ENCODE peak calls at places on chromosome 2, in eight cellular contexts. Z, A, B, F, L, E, W and X are unnamed samples.

GRCh38 chr2:229675569-229675968 is 38.8 kb downstream of the DNER start:
- DNase-seq in E (no peak), B (no peak), Z (no peak), L (peak), F (no peak), W (no peak), A (peak), X (no peak)

GRCh38 chr2:45168731-45169338 is 159.6 kb upstream of the SIX2 start:
- DNase-seq in B (no peak), F (no peak), W (no peak), L (no peak), E (peak), Z (no peak), A (peak), X (no peak)

GRCh38 chr2:110860620-110861019 is 128.2 kb downstream of the ACOXL start:
- DNase-seq in B (no peak), F (no peak), A (no peak), Z (no peak), L (no peak), E (no peak), W (no peak), X (no peak)

GRCh38 chr2:88831792-88832248 is 140.3 kb downstream of the RPIA start:
- DNase-seq in A (peak), F (no peak), W (no peak), B (peak), Z (no peak), L (peak), E (peak), X (peak)

GRCh38 chr2:11292464-11293255 is 51.8 kb downstream of the ROCK2 start:
- DNase-seq in E (no peak), A (no peak), B (peak), W (no peak), Z (no peak), L (no peak), F (no peak), X (no peak)

GRCh38 chr2:206586609-206587008 is 55.7 kb upstream of the FAM237A start:
- DNase-seq in E (no peak), Z (no peak), W (no peak), B (no peak), F (no peak), L (no peak), A (no peak), X (no peak)

GRCh38 chr2:148876589-148877402 is 1.8 kb downstream of the KIF5C start:
- DNase-seq in A (peak), F (no peak), Z (no peak), B (no peak), L (peak), W (peak), E (no peak), X (no peak)

GRCh38 chr2:17515652-17516051 is 2.6 kb downstream of the RAD51AP2 start:
- DNase-seq in Z (no peak), L (no peak), B (no peak), W (no peak), A (no peak), E (no peak), F (no peak), X (no peak)

GRCh38 chr2:205696541-205697441 is 14.5 kb downstream of the NRP2 start:
- DNase-seq in B (no peak), F (peak), W (no peak), Z (no peak), A (no peak), E (no peak), L (peak), X (no peak)

GRCh38 chr2:160970052-160970846 is 190.0 kb upstream of the TANK start:
- DNase-seq in B (peak), L (peak), E (no peak), Z (no peak), A (peak), W (no peak), F (no peak), X (peak)

DNA sequence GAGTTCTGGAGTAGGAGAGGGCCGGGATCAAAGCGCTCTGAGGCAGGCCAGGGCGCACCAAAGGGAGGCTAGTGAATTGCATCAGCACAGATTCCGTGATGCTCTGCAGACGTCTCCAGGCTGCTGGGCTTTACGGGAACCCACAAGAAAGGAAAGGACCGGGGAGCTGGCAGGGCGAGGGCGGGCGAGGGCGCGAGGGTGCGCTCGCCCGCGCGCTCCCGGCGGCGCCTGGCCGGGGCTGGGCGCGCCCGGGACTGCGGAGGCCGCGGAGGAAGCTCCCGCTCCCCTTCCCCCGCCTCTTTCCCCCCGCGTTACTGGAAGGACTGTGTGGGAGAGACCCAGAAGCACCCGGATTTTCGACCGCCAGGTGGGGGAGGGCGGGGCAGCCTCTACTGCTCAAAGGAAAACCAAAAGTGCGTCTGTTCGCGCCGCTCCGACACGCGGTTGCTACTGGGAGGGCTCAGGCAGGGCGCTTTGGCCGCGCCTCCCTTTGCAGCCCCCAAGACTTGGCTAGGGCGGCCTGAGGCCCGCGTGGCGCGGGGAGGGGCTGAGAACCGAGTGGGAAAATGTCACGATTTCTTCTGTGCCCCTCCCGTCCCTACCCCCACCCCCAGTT is 2.3 kb upstream of the FOSL2 start:
- DNase-seq in A (peak), Z (peak), F (peak), L (peak), W (peak), B (peak), E (peak), X (peak)
- TF ChIP-seq POLR2A in A (peak), Z (no peak), F (peak), L (peak), W (peak), B (peak), E (no peak), X (no peak)

DNA sequence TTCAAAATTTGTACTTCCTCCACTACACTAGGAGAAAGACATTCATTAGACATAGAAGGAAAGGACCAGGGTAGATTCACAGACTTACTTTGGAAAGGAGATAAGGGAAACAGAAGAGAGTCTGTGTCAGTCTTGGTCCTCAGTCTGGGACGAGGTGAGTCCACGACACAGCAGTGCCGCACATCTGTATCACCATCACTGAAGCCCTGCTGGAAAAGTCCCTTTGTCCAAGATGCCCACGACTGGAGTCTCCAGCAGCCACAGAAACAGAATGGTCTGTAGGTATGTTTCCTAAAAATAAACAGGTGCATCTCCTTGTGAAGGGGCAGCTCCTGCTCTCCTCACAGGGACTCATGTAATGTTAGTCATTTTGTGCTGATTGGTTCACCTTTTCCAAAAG is 27.4 kb downstream of the COX7A2L start:
- DNase-seq in A (no peak), F (no peak), Z (no peak), E (no peak), L (no peak), W (no peak), B (no peak), X (no peak)
- TF ChIP-seq POLR2A in A (no peak), F (no peak), Z (no peak), E (no peak), L (no peak), W (no peak), B (no peak), X (no peak)

GRCh38 chr2:237692601-237693079 is 65.3 kb downstream of the LRRFIP1 start:
- DNase-seq in W (peak), Z (peak), L (peak), B (no peak), F (peak), E (no peak), A (peak), X (no peak)

GRCh38 chr2:237691200-237691907 is 64.0 kb downstream of the LRRFIP1 start:
- DNase-seq in F (no peak), Z (no peak), E (no peak), A (peak), B (no peak), L (peak), W (no peak), X (no peak)

GRCh38 chr2:237693281-237694039 is 66.1 kb downstream of the LRRFIP1 start:
- DNase-seq in L (no peak), Z (no peak), W (peak), E (no peak), B (no peak), A (no peak), F (peak), X (no peak)

GRCh38 chr2:237689569-237690131 is 62.3 kb downstream of the LRRFIP1 start:
- DNase-seq in B (no peak), F (peak), L (peak), Z (no peak), A (peak), W (peak), E (no peak), X (no peak)

DNA sequence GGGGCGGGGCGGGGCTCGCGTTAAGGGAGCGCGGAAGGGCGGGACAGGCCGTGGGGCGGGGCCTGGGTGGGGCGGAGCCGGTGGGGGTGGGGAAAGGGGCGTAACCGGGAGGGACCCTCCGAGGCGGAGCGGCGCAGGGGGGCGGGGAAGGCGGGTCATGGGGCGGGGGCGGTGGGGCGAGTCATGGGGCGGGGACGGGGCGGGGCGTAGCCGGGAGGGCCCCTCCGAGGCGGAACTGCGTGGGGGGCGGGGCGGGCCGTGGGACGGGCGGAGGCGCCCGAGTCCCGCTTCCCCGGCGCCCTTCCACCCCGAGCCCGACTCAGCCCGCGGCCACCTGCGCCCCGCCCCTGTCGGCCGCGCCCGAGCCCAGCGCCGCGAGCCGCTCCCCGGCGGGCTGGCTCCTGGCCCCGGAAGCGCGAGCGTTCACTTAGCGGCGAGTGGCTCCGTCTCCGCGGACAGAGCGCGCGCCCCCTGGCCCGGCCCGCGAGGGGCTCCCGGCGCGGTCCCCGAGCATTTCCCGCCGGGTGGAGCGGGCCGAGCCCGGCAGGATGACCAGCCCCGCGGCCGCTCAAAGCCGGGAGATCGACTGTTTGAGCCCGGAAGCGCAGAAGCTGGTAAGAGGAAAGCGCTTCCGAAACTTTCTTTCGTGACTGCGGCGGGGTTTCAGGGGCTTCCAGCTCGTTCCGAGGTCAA is 64.7 kb downstream of the LRRFIP1 start:
- DNase-seq in A (peak), Z (peak), B (peak), F (peak), W (peak), L (peak), E (peak), X (peak)
- TF ChIP-seq POLR2A in A (peak), Z (no peak), B (peak), F (peak), W (peak), L (peak), E (no peak), X (peak)

DNA sequence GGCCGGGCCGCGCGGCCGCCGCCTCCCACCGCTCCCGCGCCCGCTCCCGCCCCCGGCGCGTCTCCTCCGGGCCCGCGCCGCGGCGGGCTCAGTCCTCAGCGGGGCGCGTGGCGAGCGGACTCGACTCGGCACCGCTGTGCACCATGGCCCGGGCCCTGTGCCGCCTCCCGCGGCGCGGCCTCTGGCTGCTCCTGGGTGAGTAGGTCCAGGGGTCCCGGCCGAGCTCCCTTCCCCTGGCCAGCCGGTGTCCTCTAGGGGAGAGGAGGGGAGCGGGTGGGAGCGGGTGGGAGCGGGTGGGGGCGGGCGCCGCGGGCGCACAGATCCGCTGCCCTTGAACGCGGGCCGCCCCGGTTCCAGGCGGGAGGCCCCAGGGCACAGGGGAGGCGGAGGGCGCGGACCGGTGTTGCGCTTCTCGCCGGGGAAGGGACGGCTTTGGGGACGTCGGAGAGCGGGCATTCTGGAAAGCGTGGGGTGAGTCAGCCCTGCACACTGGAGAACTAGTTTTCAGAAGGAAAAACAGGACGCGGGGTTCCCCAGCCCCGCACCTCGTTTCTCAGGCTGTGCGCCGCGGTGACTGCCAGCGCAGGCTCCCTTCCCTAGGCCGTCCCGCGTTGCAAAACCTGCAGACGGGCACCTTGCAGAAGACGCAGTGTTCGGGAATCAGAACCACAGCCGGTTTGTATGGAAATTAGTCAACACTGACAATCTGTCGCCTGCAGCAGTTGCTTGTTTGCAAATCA is at the start of gene RAMP1:
- DNase-seq in Z (no peak), B (no peak), W (no peak), F (peak), L (no peak), A (peak), E (no peak), X (no peak)
- TF ChIP-seq POLR2A in Z (no peak), B (no peak), W (no peak), F (peak), L (no peak), A (peak), E (no peak), X (peak)

GRCh38 chr2:215548714-215549113 is 112.8 kb upstream of the FN1 start:
- DNase-seq in Z (no peak), F (no peak), A (no peak), L (no peak), W (no peak), B (no peak), E (no peak), X (no peak)
- TF ChIP-seq POLR2A in Z (no peak), F (no peak), A (no peak), L (no peak), W (no peak), B (no peak), E (no peak), X (no peak)

GRCh38 chr2:237966565-237967462 is at the start of gene UBE2F:
- DNase-seq in Z (peak), E (peak), F (peak), W (peak), L (peak), B (peak), A (peak), X (peak)

GRCh38 chr2:237966250-237966564 is 607 bp upstream of the UBE2F start:
- DNase-seq in E (no peak), W (no peak), F (no peak), A (no peak), B (no peak), Z (no peak), L (no peak), X (no peak)

GRCh38 chr2:237964194-237964577 is 2.6 kb upstream of the UBE2F start:
- DNase-seq in W (no peak), F (no peak), Z (no peak), L (no peak), A (no peak), B (no peak), E (no peak), X (no peak)

GRCh38 chr2:237962432-237963084 is 4.3 kb upstream of the UBE2F start:
- DNase-seq in L (no peak), Z (no peak), B (no peak), E (no peak), W (no peak), A (no peak), F (no peak), X (no peak)

GRCh38 chr2:237964578-237965404 is 2.0 kb upstream of the UBE2F start:
- DNase-seq in E (no peak), B (no peak), A (peak), Z (no peak), W (no peak), L (no peak), F (no peak), X (no peak)
- TF ChIP-seq POLR2A in E (no peak), B (no peak), A (no peak), Z (no peak), W (no peak), L (no peak), F (no peak), X (no peak)

DNA sequence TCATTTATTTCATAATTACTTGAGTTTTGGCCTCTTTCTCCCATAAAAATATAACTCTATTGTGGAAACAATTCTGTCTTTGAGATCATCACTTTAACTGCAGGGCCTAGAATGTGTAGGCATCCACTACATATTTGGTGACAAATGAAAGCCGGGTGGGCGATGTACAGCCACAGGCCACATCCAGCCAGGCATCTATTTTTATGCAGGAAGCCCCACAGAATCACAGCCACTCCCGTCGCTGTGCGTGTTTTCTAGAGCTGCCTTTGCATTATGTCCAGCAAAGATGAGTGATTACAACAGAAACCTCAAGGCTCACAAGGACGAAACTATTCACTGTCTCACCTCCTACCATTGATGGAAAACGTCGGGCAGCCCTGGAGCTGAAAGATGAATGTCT is 849.1 kb downstream of the RNF144A start:
- DNase-seq in F (no peak), Z (no peak), B (no peak), W (no peak), L (no peak), E (no peak), A (no peak), X (no peak)
- TF ChIP-seq POLR2A in F (no peak), Z (no peak), B (no peak), W (no peak), L (no peak), E (no peak), A (no peak), X (no peak)

DNA sequence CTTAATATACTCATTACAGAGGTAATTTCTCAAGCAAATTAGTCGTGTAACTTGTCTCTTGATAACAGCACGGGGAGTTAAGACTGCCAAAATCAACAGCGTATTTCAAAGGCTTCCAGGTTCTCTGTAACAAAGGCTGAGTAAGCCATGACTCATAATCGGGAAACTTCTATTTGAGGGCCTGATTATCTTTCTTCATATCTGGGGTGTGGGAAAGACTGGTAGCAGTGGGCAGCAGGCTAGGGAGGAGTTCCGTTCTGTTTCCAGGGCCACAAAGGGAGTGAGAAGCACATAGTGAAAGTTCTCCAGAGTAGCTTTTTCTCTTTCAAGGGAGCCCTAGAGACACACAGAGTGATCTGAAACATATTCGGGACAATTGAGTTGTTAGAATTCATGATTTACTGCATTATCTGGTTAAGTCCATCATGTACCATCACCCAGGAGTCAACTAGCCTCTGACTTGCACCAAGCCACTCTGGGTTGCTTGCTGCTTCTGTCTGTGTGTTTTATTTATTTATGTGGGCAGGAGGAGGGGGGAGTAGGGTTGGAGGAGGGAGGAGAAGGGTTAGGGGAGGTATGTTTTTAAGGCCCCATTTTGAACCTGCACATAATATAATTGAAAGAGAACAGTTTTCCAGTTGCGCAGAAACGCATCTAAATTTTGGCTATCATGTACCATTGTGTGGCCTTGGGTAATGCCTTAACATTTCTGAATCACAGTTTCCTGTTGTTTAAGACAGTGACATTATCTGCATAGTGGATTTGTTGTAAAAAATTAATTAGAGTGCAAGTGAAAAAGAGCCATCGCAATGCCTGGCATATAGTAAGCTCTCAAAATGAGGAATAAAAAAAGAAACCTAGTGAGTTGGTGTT is 80.5 kb upstream of the ITPRID2 start:
- DNase-seq in B (peak), W (no peak), Z (no peak), F (no peak), A (peak), L (peak), E (no peak), X (peak)
- TF ChIP-seq POLR2A in B (no peak), W (no peak), Z (no peak), F (no peak), A (no peak), L (no peak), E (no peak), X (no peak)

GRCh38 chr2:142867161-142867560 is 10.3 kb upstream of the KYNU start:
- DNase-seq in L (no peak), A (no peak), B (no peak), F (no peak), E (no peak), Z (no peak), W (no peak), X (no peak)

GRCh38 chr2:142863485-142863921 is 14.0 kb upstream of the KYNU start:
- DNase-seq in Z (no peak), E (no peak), B (no peak), F (no peak), L (no peak), W (no peak), A (no peak), X (no peak)

GRCh38 chr2:142868281-142868762 is 9.1 kb upstream of the KYNU start:
- DNase-seq in A (peak), Z (peak), B (peak), W (peak), E (no peak), F (peak), L (peak), X (peak)

GRCh38 chr2:142866426-142866825 is 11.0 kb upstream of the KYNU start:
- DNase-seq in L (no peak), Z (no peak), W (no peak), A (no peak), B (no peak), E (no peak), F (no peak), X (no peak)

DNA sequence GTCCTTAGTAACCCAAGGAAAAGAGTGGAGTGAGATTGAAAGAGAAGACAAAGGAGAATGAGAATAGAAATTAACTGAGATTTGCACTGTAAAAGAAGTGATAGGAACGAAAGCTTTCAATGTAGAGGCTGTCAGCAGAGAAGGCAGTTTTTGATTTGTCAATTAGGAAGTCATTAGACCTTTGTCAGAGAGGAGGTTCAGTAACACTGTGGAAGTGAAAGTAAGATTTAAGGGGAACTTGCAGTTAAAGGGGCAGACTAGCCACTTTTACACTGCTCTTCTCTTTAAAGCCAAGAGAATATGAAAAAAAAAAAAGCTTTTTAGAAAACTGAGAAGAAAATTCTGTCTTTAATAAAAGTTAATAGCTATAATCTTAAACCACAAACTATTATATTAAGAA is 11.5 kb upstream of the KYNU start:
- DNase-seq in Z (no peak), A (no peak), W (no peak), F (no peak), E (peak), B (no peak), L (no peak), X (no peak)
- TF ChIP-seq POLR2A in Z (no peak), A (no peak), W (no peak), F (no peak), E (peak), B (no peak), L (no peak), X (no peak)